ENCODE peak calls at places on chromosomes 7 and 10, in four cellular contexts. One of them, this sample, is unnamed.

GRCh38 chr10:18610517-18610916 is 40.9 kb downstream of the NSUN6 start:
- DNase-seq in HEK293T: no peak
- DNase-seq in fibroblast of the aortic adventitia: peak
- DNase-seq in GM12865: no peak
- DNase-seq in this sample: peak

GRCh38 chr7:144835166-144835611 is 664 bp downstream of the TPK1 start:
- DNase-seq in HEK293T: peak
- DNase-seq in fibroblast of the aortic adventitia: peak
- DNase-seq in GM12865: peak
- DNase-seq in this sample: peak

GRCh38 chr10:24344695-24345473 is 135.9 kb downstream of the KIAA1217 start:
- DNase-seq in HEK293T: no peak
- DNase-seq in fibroblast of the aortic adventitia: no peak
- DNase-seq in GM12865: no peak
- DNase-seq in this sample: no peak

GRCh38 chr7:70632400-70632799 is 499.5 kb upstream of the GALNT17 start:
- DNase-seq in HEK293T: no peak
- DNase-seq in fibroblast of the aortic adventitia: no peak
- DNase-seq in GM12865: no peak
- DNase-seq in this sample: no peak

GRCh38 chr7:27112960-27113949 is 10.8 kb upstream of the HOXA2 start:
- DNase-seq in HEK293T: peak
- DNase-seq in fibroblast of the aortic adventitia: peak
- DNase-seq in GM12865: no peak
- DNase-seq in this sample: no peak

GRCh38 chr7:124930655-124931597 is 1.3 kb upstream of the POT1 start:
- DNase-seq in HEK293T: no peak
- DNase-seq in fibroblast of the aortic adventitia: no peak
- DNase-seq in GM12865: no peak
- DNase-seq in this sample: no peak

GRCh38 chr7:112481833-112482669 is 1.3 kb downstream of the LSMEM1 start:
- DNase-seq in HEK293T: no peak
- DNase-seq in fibroblast of the aortic adventitia: peak
- DNase-seq in GM12865: no peak
- DNase-seq in this sample: peak

GRCh38 chr10:103703941-103704919 is 151.1 kb downstream of the SH3PXD2A start:
- DNase-seq in HEK293T: no peak
- DNase-seq in fibroblast of the aortic adventitia: no peak
- DNase-seq in GM12865: peak
- DNase-seq in this sample: no peak

GRCh38 chr7:115585015-115585655 is 445.4 kb downstream of the TFEC start:
- DNase-seq in HEK293T: no peak
- DNase-seq in fibroblast of the aortic adventitia: no peak
- DNase-seq in GM12865: no peak
- DNase-seq in this sample: no peak

GRCh38 chr7:143214789-143215679 is 6.8 kb upstream of the TAS2R40 start:
- DNase-seq in HEK293T: peak
- DNase-seq in fibroblast of the aortic adventitia: peak
- DNase-seq in GM12865: peak
- DNase-seq in this sample: peak

GRCh38 chr10:127524869-127525268 is 24.2 kb upstream of the NPS start:
- DNase-seq in HEK293T: no peak
- DNase-seq in fibroblast of the aortic adventitia: no peak
- DNase-seq in GM12865: no peak
- DNase-seq in this sample: no peak

GRCh38 chr10:30537586-30537985 is 92.0 kb downstream of the LYZL2 start:
- DNase-seq in HEK293T: no peak
- DNase-seq in fibroblast of the aortic adventitia: no peak
- DNase-seq in GM12865: no peak
- DNase-seq in this sample: no peak

GRCh38 chr10:98097611-98098010 is 36.8 kb upstream of the R3HCC1L start:
- DNase-seq in HEK293T: peak
- DNase-seq in fibroblast of the aortic adventitia: no peak
- DNase-seq in GM12865: no peak
- DNase-seq in this sample: no peak

GRCh38 chr10:128916339-128916738 is 550.7 kb upstream of the MGMT start:
- DNase-seq in HEK293T: no peak
- DNase-seq in fibroblast of the aortic adventitia: no peak
- DNase-seq in GM12865: no peak
- DNase-seq in this sample: no peak

GRCh38 chr10:79021331-79021907 is 47.3 kb upstream of the ZMIZ1 start:
- DNase-seq in HEK293T: no peak
- DNase-seq in fibroblast of the aortic adventitia: no peak
- DNase-seq in GM12865: no peak
- DNase-seq in this sample: no peak

GRCh38 chr7:81114682-81115081 is 195.8 kb upstream of the SEMA3C start:
- DNase-seq in HEK293T: no peak
- DNase-seq in fibroblast of the aortic adventitia: peak
- DNase-seq in GM12865: no peak
- DNase-seq in this sample: no peak

GRCh38 chr7:17297243-17297642 is 1.2 kb upstream of the AHR start:
- DNase-seq in HEK293T: no peak
- DNase-seq in fibroblast of the aortic adventitia: no peak
- DNase-seq in GM12865: no peak
- DNase-seq in this sample: no peak

GRCh38 chr10:114068054-114068707 is 24.5 kb downstream of the ADRB1 start:
- DNase-seq in HEK293T: no peak
- DNase-seq in fibroblast of the aortic adventitia: no peak
- DNase-seq in GM12865: no peak
- DNase-seq in this sample: no peak

GRCh38 chr10:5890519-5890878 is 456 bp downstream of the FBH1 start:
- DNase-seq in HEK293T: peak
- DNase-seq in fibroblast of the aortic adventitia: no peak
- DNase-seq in GM12865: peak
- DNase-seq in this sample: no peak

GRCh38 chr10:103416436-103417147 is 20.2 kb downstream of the PDCD11 start:
- DNase-seq in HEK293T: peak
- DNase-seq in fibroblast of the aortic adventitia: peak
- DNase-seq in GM12865: peak
- DNase-seq in this sample: peak

GRCh38 chr7:66413379-66414114 is 208.4 kb downstream of the TPST1 start:
- DNase-seq in HEK293T: peak
- DNase-seq in fibroblast of the aortic adventitia: peak
- DNase-seq in GM12865: peak
- DNase-seq in this sample: peak

GRCh38 chr7:151310578-151310977 is 31.0 kb upstream of the NUB1 start:
- DNase-seq in HEK293T: no peak
- DNase-seq in fibroblast of the aortic adventitia: peak
- DNase-seq in GM12865: no peak
- DNase-seq in this sample: peak